ENCODE peak calls at places on chromosomes 13 and 19, in six cellular contexts. B is fibroblast of mammary gland, V is A549, Z is HepG2, I is ascending aorta, U is pancreas. O is an unnamed sample.

GRCh38 chr13:50387124-50387581 is 371.9 kb downstream of the KCNRG start:
- DNase-seq in B (peak), V (no peak), Z (peak), I (peak), U (peak), O (no peak)

GRCh38 chr19:14006085-14006765 is at the start of gene RFX1:
- DNase-seq in B (peak), V (peak), Z (peak), I (peak), U (peak), O (peak)

GRCh38 chr13:95209109-95209508 is 92.1 kb downstream of the ABCC4 start:
- DNase-seq in B (no peak), V (no peak), Z (no peak), I (no peak), U (no peak), O (no peak)

GRCh38 chr13:51844862-51845573 is at the start of gene TMEM272:
- DNase-seq in B (peak), V (peak), Z (peak), I (no peak), U (peak), O (peak)

GRCh38 chr19:403221-404036 is 5.5 kb downstream of the C2CD4C start:
- DNase-seq in B (no peak), V (no peak), Z (no peak), I (peak), U (no peak), O (no peak)

GRCh38 chr19:40614595-40615411 is 13.6 kb downstream of the LTBP4 start:
- DNase-seq in B (peak), V (no peak), Z (no peak), I (peak), U (peak), O (no peak)

GRCh38 chr13:42007844-42008243 is 40.6 kb upstream of the DGKH start:
- DNase-seq in B (peak), V (no peak), Z (no peak), I (no peak), U (no peak), O (no peak)

GRCh38 chr19:52991484-52991883 is 22.2 kb upstream of the ERVV-1 start:
- DNase-seq in B (peak), V (no peak), Z (no peak), I (no peak), U (no peak), O (no peak)

DNA sequence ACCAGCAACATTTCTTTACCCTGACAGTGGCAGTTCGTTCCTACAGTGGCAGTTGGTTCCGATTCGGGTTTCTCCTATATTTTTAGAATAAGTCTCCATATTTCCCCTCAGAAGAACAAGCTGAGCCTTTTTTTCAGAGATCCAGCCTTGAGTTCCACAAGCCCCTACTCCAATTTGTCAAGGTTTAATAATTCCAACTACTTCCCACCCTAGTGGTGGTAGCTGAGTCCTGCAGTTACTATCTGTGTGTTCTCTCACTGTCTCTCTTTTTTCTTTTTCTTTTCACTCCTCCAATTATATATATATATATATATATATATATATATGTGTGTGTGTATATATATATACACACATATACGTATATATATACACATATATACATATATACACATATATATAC is 1347.3 kb downstream of the PCDH9 start:
- DNase-seq in B (no peak), V (no peak), Z (no peak), I (no peak), U (no peak), O (no peak)
- TF ChIP-seq CTCF in B (peak), V (no peak), Z (no peak), I (no peak), U (no peak), O (peak)

GRCh38 chr19:49282184-49282583 is 42.8 kb downstream of the SLC6A16 start:
- DNase-seq in B (no peak), V (no peak), Z (no peak), I (no peak), U (no peak), O (no peak)
- TF ChIP-seq CTCF in B (no peak), V (no peak), Z (no peak), I (no peak), U (no peak), O (no peak)

DNA sequence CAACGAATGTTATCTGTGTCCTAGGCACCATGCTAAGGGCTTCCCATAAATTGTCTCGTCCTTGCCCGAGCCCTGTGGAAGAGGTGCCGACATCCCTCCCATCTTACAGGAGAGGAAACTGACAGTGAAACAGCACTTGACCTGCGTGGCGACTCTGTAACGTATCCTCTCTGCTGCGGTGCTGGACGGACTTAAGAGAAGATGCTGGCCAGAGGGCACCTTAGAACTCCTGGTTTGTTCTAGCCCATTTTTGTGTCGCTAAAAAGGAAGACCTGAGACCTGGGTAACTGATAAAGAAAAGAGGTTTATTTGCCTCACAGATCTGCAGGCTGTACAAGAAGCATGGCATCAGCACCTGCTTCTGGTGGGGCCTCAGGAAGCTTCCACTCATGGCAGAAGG is 68.6 kb downstream of the KCTD15 start:
- DNase-seq in B (no peak), V (no peak), Z (no peak), I (no peak), U (no peak), O (no peak)
- TF ChIP-seq CTCF in B (no peak), V (no peak), Z (no peak), I (no peak), U (no peak), O (no peak)

DNA sequence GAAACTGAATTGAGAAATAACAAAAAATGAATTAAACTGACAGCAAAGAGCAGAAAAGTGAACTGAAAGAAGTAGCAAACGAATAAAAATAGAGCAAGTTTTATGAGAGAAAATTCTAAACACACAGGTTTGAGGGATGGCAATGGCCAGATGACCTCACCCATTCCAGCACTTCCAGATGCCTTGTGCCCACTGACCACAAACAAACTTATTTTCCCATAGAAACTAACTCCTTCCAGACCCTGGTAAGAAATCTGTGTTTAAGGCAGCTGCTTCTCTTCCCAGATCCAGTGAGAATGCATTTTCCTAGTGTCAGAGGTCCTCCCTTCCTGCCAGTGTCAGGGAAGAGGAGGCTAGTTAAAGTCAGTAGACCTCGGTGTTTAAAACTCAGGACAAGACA is 51.7 kb downstream of the RXFP2 start:
- DNase-seq in B (peak), V (no peak), Z (no peak), I (no peak), U (no peak), O (no peak)
- TF ChIP-seq CTCF in B (no peak), V (no peak), Z (no peak), I (no peak), U (no peak), O (no peak)

GRCh38 chr19:30408734-30409301 is 36.6 kb downstream of the ZNF536 start:
- DNase-seq in B (no peak), V (no peak), Z (no peak), I (no peak), U (no peak), O (no peak)

GRCh38 chr19:30403583-30403982 is 31.4 kb downstream of the ZNF536 start:
- DNase-seq in B (no peak), V (no peak), Z (no peak), I (no peak), U (no peak), O (no peak)

GRCh38 chr19:30407310-30407709 is 35.1 kb downstream of the ZNF536 start:
- DNase-seq in B (no peak), V (no peak), Z (no peak), I (no peak), U (no peak), O (no peak)

GRCh38 chr19:30402790-30403189 is 30.6 kb downstream of the ZNF536 start:
- DNase-seq in B (no peak), V (no peak), Z (no peak), I (no peak), U (no peak), O (no peak)

DNA sequence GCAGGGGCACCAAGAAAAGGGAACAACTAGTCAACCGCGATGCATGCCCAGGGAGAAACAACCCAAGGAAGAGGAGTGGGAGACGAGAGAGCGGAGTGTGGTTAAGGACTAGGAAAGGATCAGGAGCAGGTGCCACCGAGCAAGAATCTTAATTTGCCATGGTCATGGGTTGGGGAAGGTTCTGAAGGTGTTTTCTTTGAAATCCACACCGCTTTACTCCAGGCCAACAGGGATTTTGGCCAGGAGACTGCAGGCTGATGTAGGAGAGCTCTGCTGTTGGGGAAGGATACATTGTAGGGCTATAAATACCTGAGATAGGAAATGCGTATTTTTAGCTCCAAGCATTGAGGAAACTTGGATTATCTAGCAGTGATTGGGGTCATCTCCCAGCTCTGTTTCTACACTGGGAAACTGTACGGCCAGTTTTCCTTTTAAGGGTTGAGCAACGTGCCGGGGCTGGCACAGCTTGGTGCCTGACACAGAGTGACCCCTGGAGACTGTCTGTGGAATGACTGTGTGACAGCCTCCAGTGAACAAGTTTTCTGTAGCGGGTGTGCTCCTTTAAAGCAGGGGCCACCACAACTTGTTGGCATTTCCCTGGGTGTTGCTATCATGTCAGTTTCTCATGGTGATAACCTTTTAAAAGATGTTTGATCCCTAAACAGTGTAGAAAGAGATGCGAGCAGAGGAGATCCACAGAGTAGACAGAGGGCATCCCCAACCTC is 34.2 kb downstream of the ZNF536 start:
- DNase-seq in B (no peak), V (peak), Z (peak), I (no peak), U (no peak), O (peak)
- TF ChIP-seq CTCF in B (no peak), V (peak), Z (peak), I (no peak), U (no peak), O (peak)

O was measured in neural crest cell.